ENCODE peak calls at places on chromosomes 4 and X, in nine cellular contexts. R is AG10803, N is fibroblast of mammary gland, T is mammary epithelial cell, H is GM12865, X is tibial nerve, I is upper lobe of right lung, D is GM23338, V is fibroblast of villous mesenchyme. O is an unnamed sample.

GRCh38 chr4:166903408-166903807 is 330.9 kb downstream of the SPOCK3 start:
- DNase-seq in R (no peak), N (no peak), T (no peak), H (peak), X (no peak), I (no peak), D (no peak), V (no peak), O (no peak)

GRCh38 chrX:41384041-41384705 is 50.2 kb downstream of the DDX3X start:
- DNase-seq in R (peak), N (peak), T (peak), H (no peak), X (peak), I (peak), D (peak), V (peak), O (peak)

GRCh38 chr4:12692815-12693214 is 791.3 kb downstream of the RAB28 start:
- DNase-seq in R (no peak), N (peak), T (no peak), H (peak), X (no peak), I (no peak), D (no peak), V (no peak), O (peak)

GRCh38 chrX:2889045-2889605 is 40.0 kb downstream of the ARSD start:
- DNase-seq in R (no peak), N (no peak), T (no peak), H (no peak), X (no peak), I (no peak), D (no peak), V (no peak), O (no peak)

GRCh38 chr4:40990899-40991265 is 223.5 kb downstream of the APBB2 start:
- DNase-seq in R (peak), N (no peak), T (no peak), H (peak), X (no peak), I (no peak), D (no peak), V (no peak), O (no peak)

GRCh38 chrX:16212024-16212423 is 44.7 kb downstream of the MAGEB17 start:
- DNase-seq in R (no peak), N (peak), T (peak), H (no peak), X (no peak), I (no peak), D (no peak), V (no peak), O (peak)

GRCh38 chr4:80104927-80105326 is 31.9 kb upstream of the ANTXR2 start:
- DNase-seq in R (no peak), N (no peak), T (no peak), H (no peak), X (no peak), I (no peak), D (no peak), V (no peak), O (no peak)

GRCh38 chr4:40577588-40578253 is 51.9 kb downstream of the RBM47 start:
- DNase-seq in R (no peak), N (no peak), T (no peak), H (no peak), X (no peak), I (no peak), D (no peak), V (peak), O (peak)

GRCh38 chr4:7312691-7313090 is 120.4 kb downstream of the SORCS2 start:
- DNase-seq in R (no peak), N (no peak), T (no peak), H (no peak), X (no peak), I (no peak), D (no peak), V (no peak), O (no peak)

GRCh38 chr4:2135083-2135482 is 76.0 kb downstream of the NAT8L start:
- DNase-seq in R (peak), N (peak), T (no peak), H (peak), X (no peak), I (no peak), D (no peak), V (peak), O (peak)

GRCh38 chr4:21470531-21470930 is 478.0 kb downstream of the KCNIP4 start:
- DNase-seq in R (peak), N (peak), T (peak), H (no peak), X (no peak), I (no peak), D (no peak), V (peak), O (peak)

GRCh38 chr4:3719191-3719590 is 47.0 kb upstream of the ADRA2C start:
- DNase-seq in R (no peak), N (no peak), T (no peak), H (no peak), X (no peak), I (no peak), D (no peak), V (no peak), O (no peak)

GRCh38 chr4:74504212-74504611 is 59.3 kb downstream of the AREG start:
- DNase-seq in R (no peak), N (peak), T (peak), H (no peak), X (no peak), I (no peak), D (no peak), V (peak), O (peak)

GRCh38 chr4:107153956-107154355 is 117.8 kb upstream of the DKK2 start:
- DNase-seq in R (no peak), N (no peak), T (no peak), H (no peak), X (no peak), I (no peak), D (peak), V (no peak), O (no peak)

GRCh38 chr4:30754021-30754420 is 33.9 kb downstream of the PCDH7 start:
- DNase-seq in R (no peak), N (peak), T (peak), H (no peak), X (no peak), I (no peak), D (no peak), V (no peak), O (peak)

GRCh38 chr4:112144546-112145325 is 518 bp upstream of the FAM241A start:
- DNase-seq in R (no peak), N (no peak), T (no peak), H (no peak), X (no peak), I (no peak), D (no peak), V (no peak), O (no peak)

GRCh38 chr4:1330761-1331590 is 16.0 kb upstream of the UVSSA start:
- DNase-seq in R (no peak), N (no peak), T (no peak), H (no peak), X (no peak), I (no peak), D (no peak), V (no peak), O (no peak)

GRCh38 chrX:10189317-10190268 is 32.8 kb downstream of the CLCN4 start:
- DNase-seq in R (peak), N (peak), T (peak), H (peak), X (peak), I (peak), D (peak), V (peak), O (peak)

GRCh38 chr4:148704291-148704690 is 262.1 kb upstream of the NR3C2 start:
- DNase-seq in R (no peak), N (no peak), T (no peak), H (no peak), X (no peak), I (no peak), D (peak), V (no peak), O (no peak)
- TF ChIP-seq CTCF in R (no peak), N (peak), T (no peak), H (no peak), X (no peak), I (no peak), D (peak), V (no peak), O (no peak)

GRCh38 chr4:5888706-5889696 is 3.9 kb downstream of the CRMP1 start:
- DNase-seq in R (no peak), N (no peak), T (no peak), H (no peak), X (no peak), I (no peak), D (no peak), V (no peak), O (no peak)

GRCh38 chr4:5890063-5890727 is 2.7 kb downstream of the CRMP1 start:
- DNase-seq in R (no peak), N (no peak), T (no peak), H (no peak), X (no peak), I (no peak), D (peak), V (no peak), O (no peak)

GRCh38 chr4:5887011-5887360 is 5.9 kb downstream of the CRMP1 start:
- DNase-seq in R (no peak), N (no peak), T (no peak), H (no peak), X (no peak), I (no peak), D (no peak), V (no peak), O (no peak)

GRCh38 chr4:5887361-5888221 is 5.3 kb downstream of the CRMP1 start:
- DNase-seq in R (no peak), N (no peak), T (no peak), H (no peak), X (no peak), I (no peak), D (peak), V (no peak), O (no peak)

GRCh38 chr4:5888222-5888701 is 4.6 kb downstream of the CRMP1 start:
- DNase-seq in R (no peak), N (no peak), T (no peak), H (no peak), X (no peak), I (no peak), D (peak), V (no peak), O (no peak)
- H3K4me3 ChIP-seq in R (no peak), N (no peak), T (no peak), H (no peak), X (peak), I (peak), D (peak), V (no peak), O (no peak)

DNA sequence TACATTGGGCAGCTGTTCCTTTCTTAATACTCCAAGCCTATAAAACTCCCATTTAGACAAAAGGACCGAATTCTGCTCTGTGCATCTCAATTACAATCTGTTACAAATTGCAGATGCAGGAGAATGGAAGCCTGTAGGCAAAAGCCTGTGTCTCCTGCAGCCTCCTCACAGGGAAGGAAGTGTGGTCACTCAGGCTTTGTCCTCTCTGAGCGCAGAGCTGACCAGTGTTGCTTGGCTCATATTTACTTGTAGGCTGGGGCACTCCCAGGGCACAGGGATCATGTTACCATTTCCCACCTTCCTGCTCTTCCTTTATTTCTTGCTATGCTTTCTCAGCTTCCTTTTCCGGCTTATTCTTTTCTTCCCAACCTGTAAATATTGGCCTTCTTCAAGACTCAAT is 15.7 kb downstream of the SUPT20HL2 start:
- DNase-seq in R (no peak), N (peak), T (no peak), H (no peak), X (no peak), I (no peak), D (no peak), V (no peak), O (no peak)
- TF ChIP-seq CTCF in R (no peak), N (no peak), T (no peak), H (no peak), X (no peak), I (no peak), D (no peak), V (no peak), O (no peak)

GRCh38 chr4:8350841-8351461 is 81.4 kb downstream of the HTRA3 start:
- DNase-seq in R (no peak), N (no peak), T (no peak), H (no peak), X (no peak), I (no peak), D (no peak), V (no peak), O (no peak)

GRCh38 chr4:8353912-8354453 is 84.4 kb downstream of the HTRA3 start:
- DNase-seq in R (peak), N (peak), T (no peak), H (no peak), X (no peak), I (peak), D (no peak), V (peak), O (no peak)

GRCh38 chr4:8351931-8352367 is 82.4 kb downstream of the HTRA3 start:
- DNase-seq in R (peak), N (peak), T (no peak), H (no peak), X (no peak), I (peak), D (no peak), V (peak), O (peak)

GRCh38 chr4:8353158-8353495 is 83.6 kb downstream of the HTRA3 start:
- DNase-seq in R (no peak), N (no peak), T (no peak), H (no peak), X (no peak), I (no peak), D (no peak), V (no peak), O (no peak)

DNA sequence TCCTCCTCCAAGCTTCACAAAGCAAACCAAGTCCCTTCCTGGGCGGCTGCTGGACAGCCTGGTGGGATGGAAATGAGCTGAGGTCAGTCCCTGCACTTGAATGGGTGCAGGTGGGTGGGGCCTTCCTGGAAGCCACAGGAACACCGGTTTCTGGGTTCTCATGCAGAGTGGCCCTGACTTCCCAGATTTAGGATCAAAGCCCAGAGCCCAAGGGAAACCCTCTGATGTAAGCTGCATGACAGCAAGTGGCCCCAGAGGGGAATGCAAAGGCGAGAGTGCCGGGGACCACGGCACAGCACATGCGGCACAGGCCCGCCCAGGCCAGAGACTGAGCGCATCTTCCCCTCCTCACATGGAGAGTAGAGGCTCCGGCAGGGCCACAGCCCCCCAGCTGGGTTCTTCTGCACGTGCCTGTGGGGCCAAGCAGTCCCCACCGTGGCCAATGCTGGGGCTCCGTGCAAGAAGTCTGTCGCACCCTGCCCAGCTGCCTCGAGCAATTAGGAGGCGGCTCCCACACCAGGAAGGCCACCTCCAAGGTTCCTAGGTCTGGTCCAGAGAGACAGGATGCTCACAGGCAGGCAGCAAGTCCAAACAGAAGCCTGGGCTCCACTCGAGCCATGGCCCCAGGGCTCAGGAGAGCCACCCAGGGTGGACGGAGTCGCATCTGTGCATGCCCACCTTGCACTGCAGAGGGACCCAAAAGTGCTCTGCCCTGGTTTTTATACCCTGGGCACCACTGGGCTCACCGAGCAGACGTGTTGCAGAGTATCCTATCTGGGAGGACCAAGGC is 83.0 kb downstream of the HTRA3 start:
- DNase-seq in R (no peak), N (no peak), T (no peak), H (no peak), X (no peak), I (peak), D (no peak), V (no peak), O (no peak)
- H3K4me3 ChIP-seq in R (no peak), N (no peak), T (no peak), H (no peak), X (no peak), I (no peak), D (no peak), V (no peak), O (no peak)